ENCODE peak calls at places on chromosomes 1 and 21, in seven cellular contexts. Q, A, K, M, J, U and H are unnamed samples. For H3K4me1, the result is how much of the 10 kb centered on the place peaks cover.

GRCh38 chr1:52920791-52921291 is 699 bp downstream of the ECHDC2 start:
- DNase-seq in K (peak), A (peak), Q (no peak), J (peak), M (peak), U (peak), H (no peak)

GRCh38 chr21:29181799-29182470 is 51.5 kb downstream of the MAP3K7CL start:
- DNase-seq in M (peak), J (peak), A (no peak), U (no peak), Q (no peak), K (peak), H (peak)

GRCh38 chr1:207579436-207579799 is 65.5 kb upstream of the CR1L start:
- DNase-seq in M (peak), U (no peak), J (peak), A (peak), K (peak), Q (peak), H (peak)

GRCh38 chr21:42725416-42725930 is 72.1 kb downstream of the PDE9A start:
- DNase-seq in J (no peak), A (no peak), K (no peak), Q (no peak), M (no peak), U (no peak), H (no peak)

GRCh38 chr1:185170291-185170848 is 13.4 kb downstream of the SWT1 start:
- DNase-seq in K (peak), U (no peak), J (peak), A (peak), Q (peak), M (peak), H (peak)

GRCh38 chr1:198018529-198018928 is 101.4 kb downstream of the LHX9 start:
- DNase-seq in U (no peak), J (peak), Q (no peak), A (no peak), K (peak), M (peak), H (no peak)

GRCh38 chr1:234621657-234622335 is 11.8 kb upstream of the IRF2BP2 start:
- DNase-seq in J (no peak), K (peak), M (peak), U (peak), Q (no peak), A (no peak), H (no peak)

GRCh38 chr1:107135466-107135865 is 5.4 kb upstream of the NTNG1 start:
- DNase-seq in A (peak), J (peak), M (peak), U (no peak), K (peak), Q (peak), H (peak)

GRCh38 chr1:10171105-10171767 is 39.1 kb upstream of the KIF1B start:
- DNase-seq in U (no peak), K (no peak), A (no peak), Q (no peak), M (no peak), J (no peak), H (no peak)

GRCh38 chr1:162753001-162753658 is 37.4 kb upstream of the HSD17B7 start:
- DNase-seq in Q (no peak), K (no peak), J (no peak), A (no peak), U (no peak), M (no peak), H (no peak)

GRCh38 chr21:15894596-15894995 is 164.8 kb downstream of the USP25 start:
- DNase-seq in Q (no peak), U (no peak), K (peak), J (peak), M (peak), A (no peak), H (no peak)

GRCh38 chr1:21490774-21491482 is 18.3 kb upstream of the ALPL start:
- DNase-seq in U (no peak), K (peak), M (peak), J (peak), A (peak), Q (peak), H (peak)

GRCh38 chr1:175555266-175555665 is 188.1 kb downstream of the TNR start:
- DNase-seq in Q (no peak), J (no peak), K (peak), M (no peak), A (no peak), U (no peak), H (no peak)

GRCh38 chr1:168488153-168488552 is 55.6 kb downstream of the XCL2 start:
- DNase-seq in M (peak), U (peak), Q (no peak), J (peak), K (peak), A (no peak), H (peak)

GRCh38 chr21:36021251-36021837 is 39.0 kb downstream of the SETD4 start:
- DNase-seq in J (no peak), M (no peak), Q (no peak), K (no peak), U (no peak), A (no peak), H (no peak)

GRCh38 chr1:61227857-61228557 is 145.6 kb downstream of the NFIA start:
- DNase-seq in Q (no peak), K (no peak), A (no peak), U (no peak), M (no peak), J (no peak), H (no peak)

GRCh38 chr1:180256353-180257027 is 26.4 kb downstream of the LHX4 start:
- DNase-seq in A (no peak), U (no peak), K (no peak), J (no peak), M (no peak), Q (no peak), H (no peak)

GRCh38 chr1:47951026-47951425 is 46.2 kb downstream of the TRABD2B start:
- DNase-seq in A (no peak), Q (no peak), J (no peak), U (no peak), K (no peak), M (no peak), H (no peak)

GRCh38 chr21:21165063-21165645 is 166.9 kb downstream of the NCAM2 start:
- DNase-seq in A (no peak), U (no peak), M (peak), J (no peak), Q (no peak), K (peak), H (peak)

GRCh38 chr1:156106624-156107488 is 7.7 kb upstream of the LMNA start:
- DNase-seq in U (no peak), A (peak), M (peak), Q (peak), K (peak), J (peak), H (peak)

GRCh38 chr21:38794978-38795377 is 10.8 kb upstream of the ETS2 start:
- DNase-seq in A (no peak), M (no peak), Q (no peak), U (no peak), J (no peak), K (no peak), H (no peak)

GRCh38 chr1:151992345-151993083 is 1.1 kb downstream of the S100A10 start:
- DNase-seq in M (peak), A (peak), J (peak), K (peak), U (peak), Q (peak), H (peak)

GRCh38 chr1:27645071-27645415 is 10.1 kb upstream of the FGR start:
- DNase-seq in A (no peak), K (no peak), M (no peak), Q (no peak), J (no peak), U (no peak), H (no peak)

GRCh38 chr1:59057211-59057694 is 239.6 kb upstream of the FGGY start:
- DNase-seq in A (no peak), K (peak), M (peak), Q (peak), U (peak), J (peak), H (peak)

GRCh38 chr1:200180821-200181220 is 153.3 kb downstream of the NR5A2 start:
- DNase-seq in Q (no peak), U (no peak), A (no peak), K (peak), J (peak), M (peak), H (no peak)

GRCh38 chr1:15427280-15427666 is 11.0 kb upstream of the CTRC start:
- DNase-seq in K (no peak), A (no peak), U (no peak), M (no peak), J (no peak), Q (no peak), H (no peak)

GRCh38 chr1:6185635-6186382 is 5.7 kb upstream of the CHD5 start:
- DNase-seq in M (peak), J (peak), A (peak), Q (peak), U (no peak), K (peak), H (no peak)

GRCh38 chr1:238606457-238606856 is 715.7 kb upstream of the ZP4 start:
- DNase-seq in Q (no peak), K (peak), U (no peak), A (no peak), M (no peak), J (peak), H (no peak)

GRCh38 chr1:2948751-2949680 is 72.3 kb upstream of the ACTRT2 start:
- DNase-seq in U (peak), J (no peak), M (no peak), K (no peak), A (no peak), Q (no peak), H (peak)

DNA sequence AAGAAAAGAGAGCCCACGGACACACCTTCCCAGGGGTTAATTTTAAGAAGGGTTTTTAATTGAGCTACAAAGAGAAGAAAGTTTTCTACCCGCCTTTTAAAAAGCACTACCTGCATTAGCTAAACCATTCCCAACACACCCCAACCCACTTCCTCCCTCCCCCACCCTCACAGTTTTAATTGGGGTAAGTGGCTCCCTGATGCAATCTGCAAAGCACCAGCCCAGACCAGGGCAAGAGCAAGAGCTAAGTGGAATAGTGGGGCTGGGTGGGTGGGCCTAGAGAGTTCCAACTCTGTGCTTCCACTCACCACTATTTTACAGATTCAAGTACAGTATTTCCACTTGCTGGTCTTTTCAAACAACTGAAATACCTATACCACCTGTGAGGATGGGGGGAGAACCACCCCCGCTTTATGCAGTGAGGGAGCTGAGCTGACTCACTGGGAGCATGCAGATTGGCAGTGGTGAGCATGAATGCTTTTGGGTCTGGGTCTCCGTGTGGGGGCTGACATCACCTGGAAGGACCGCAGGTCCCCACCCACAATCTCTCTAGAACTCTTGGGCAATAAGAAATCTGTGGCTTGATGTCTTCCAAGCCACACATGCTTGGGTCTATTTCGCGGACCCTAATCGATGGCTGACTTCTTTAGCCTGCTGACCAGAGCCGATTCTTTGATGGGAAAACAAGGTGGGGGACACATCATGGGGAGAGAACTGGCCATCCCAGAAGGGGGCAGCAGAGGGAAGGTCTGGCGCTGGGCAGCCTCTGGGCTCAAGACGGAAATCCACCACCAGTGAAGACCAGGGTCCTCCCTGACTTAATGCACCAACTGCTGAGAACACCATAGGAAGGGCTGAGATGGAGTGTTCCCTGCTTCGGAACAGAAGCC is 95.5 kb downstream of the SSBP3 start:
- DNase-seq in M (peak), J (peak), K (peak), U (peak), Q (peak), A (peak), H (peak)
- H3K4me1 ChIP-seq in M (under half), J (under half), K (under half), U (half or more), Q (half or more), A (under half), H (under half)

DNA sequence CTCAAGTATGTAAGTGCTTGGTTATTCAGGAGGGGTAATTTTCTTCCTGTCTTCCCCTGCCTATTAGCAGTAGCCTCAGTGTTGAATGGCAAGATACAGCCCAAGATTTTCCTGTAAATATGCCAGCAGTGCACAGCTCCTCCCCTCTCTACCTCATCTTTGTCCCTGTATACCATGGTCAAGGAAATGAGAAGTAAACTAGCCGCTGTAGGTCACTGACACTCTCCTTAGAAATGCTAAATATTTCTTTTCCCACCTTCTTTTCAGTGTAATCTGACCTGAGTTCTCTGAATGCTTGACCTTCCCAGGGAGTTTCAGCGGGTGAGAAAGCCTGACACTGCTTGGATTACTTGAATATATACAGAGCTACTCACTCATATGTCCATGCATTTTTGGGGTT is 84.1 kb upstream of the ZNF326 start:
- DNase-seq in U (no peak), M (peak), A (peak), Q (peak), K (peak), J (peak), H (no peak)
- H3K4me1 ChIP-seq in U (half or more), M (under half), A (under half), Q (under half), K (half or more), J (under half), H (under half)

DNA sequence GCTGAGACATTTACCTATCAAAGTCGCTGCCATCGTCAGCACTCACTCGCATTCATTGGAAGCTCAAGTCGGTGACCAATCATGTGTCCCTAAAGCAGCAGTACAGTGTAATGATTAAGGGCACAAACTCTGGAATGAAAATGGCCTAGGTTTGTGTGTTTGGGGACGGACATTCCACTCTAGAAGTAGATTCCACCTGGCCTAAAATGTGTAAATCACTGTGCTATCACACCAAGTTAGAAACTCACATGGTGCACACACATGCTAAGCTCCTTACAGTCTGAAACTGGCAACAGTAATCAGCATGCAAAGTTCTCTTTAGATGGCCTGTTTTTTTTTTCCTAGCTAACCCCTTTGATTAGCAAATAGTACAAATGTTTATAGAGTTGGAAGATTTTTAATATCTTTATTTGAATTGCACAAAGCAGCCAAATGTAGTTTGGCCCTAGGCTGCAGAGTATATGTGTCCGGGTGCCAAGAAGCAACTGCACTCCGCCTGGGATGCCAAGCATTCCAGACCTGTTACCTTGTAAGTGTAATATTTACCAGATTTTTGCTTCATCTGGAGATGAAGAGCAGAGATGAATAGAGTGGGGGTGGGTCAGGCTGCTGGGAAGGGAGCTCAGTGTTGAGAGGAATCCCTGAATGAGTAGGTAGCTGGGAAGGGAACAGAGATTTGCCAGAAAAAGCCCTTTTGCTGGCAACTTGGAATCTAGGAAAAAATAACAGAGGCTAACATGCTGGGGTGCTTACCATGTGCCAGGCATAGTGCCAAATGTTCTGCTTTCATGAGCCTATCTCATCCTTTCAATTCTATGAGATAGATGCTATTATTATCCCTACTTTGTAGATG is 35.2 kb downstream of the TGFB2 start:
- DNase-seq in A (no peak), M (peak), Q (no peak), U (no peak), J (peak), K (peak), H (no peak)
- H3K4me1 ChIP-seq in A (under half), M (under half), Q (under half), U (under half), J (half or more), K (under half), H (under half)

DNA sequence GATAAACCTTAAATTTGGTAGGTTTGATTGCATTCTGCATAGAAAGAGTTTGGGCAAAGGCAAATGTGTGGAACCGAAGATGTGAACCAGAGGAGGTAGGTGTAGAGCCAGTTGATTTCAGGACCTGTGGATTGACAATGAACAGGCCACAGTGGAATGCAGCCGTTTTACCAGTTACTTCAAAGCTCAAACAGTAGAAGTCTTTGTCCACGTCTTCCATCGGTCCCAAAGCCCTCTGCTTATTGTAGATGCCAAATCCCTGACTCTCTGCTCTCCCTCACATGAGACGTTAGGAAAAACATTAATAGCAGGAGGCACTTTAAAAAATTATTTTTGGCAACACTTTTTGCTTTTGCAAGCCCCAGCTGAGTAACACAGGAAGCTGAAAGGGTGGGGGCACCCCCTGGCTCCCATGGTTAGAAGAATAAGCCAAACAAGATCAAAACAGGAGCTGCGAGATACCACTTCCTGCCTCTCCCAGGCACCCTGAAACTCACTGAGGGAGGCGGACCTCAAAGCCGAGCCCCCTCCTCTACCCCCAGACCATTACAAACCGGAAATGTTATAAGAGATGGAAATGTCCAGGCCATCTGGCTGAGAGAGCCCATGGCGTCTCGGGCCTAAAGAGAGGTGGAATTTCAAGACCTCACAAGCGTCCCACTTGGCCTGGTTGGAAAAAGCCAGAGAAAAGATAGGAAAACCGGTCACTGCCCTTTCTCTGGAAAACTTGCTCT is 13.5 kb downstream of the TRAF3IP3 start:
- DNase-seq in U (peak), Q (no peak), M (peak), K (peak), A (no peak), J (peak), H (peak)
- H3K4me1 ChIP-seq in U (under half), Q (under half), M (under half), K (under half), A (under half), J (under half), H (under half)

GRCh38 chr1:28905921-28906666 is 8.3 kb upstream of the EPB41 start:
- DNase-seq in A (no peak), Q (no peak), M (no peak), U (no peak), J (no peak), K (no peak), H (no peak)

GRCh38 chr1:28914228-28915035 is at the start of gene EPB41:
- DNase-seq in Q (peak), J (peak), A (peak), U (peak), K (peak), M (peak), H (peak)

GRCh38 chr1:28913786-28914227 is 562 bp upstream of the EPB41 start:
- DNase-seq in M (no peak), J (peak), U (no peak), A (no peak), Q (no peak), K (no peak), H (no peak)

GRCh38 chr1:28909198-28909597 is 5.2 kb upstream of the EPB41 start:
- DNase-seq in A (no peak), K (no peak), J (no peak), U (no peak), M (no peak), Q (no peak), H (no peak)

GRCh38 chr1:28910379-28911125 is 3.8 kb upstream of the EPB41 start:
- DNase-seq in A (no peak), J (no peak), K (no peak), M (no peak), Q (peak), U (no peak), H (no peak)
- H3K4me1 ChIP-seq in A (under half), J (under half), K (under half), M (under half), Q (under half), U (under half), H (under half)

DNA sequence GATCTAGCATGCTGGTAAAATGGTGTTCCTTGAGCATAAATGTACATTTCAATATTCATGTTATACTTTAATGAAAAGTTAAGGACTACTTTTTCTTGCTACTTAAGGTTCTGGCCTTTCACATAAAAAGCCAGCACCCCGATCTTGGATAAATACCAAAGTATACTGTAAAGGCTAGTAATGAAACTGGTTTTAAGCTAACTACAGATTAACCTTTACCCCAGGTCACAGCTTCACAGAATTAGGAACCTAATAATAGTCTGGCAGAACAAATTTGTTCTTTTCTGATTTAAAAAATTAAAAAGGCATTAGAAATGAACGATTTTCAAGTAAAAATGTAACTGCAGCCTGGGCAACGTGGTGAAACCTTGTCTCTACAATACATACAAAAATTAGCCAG is 23.5 kb downstream of the DIPK1A start:
- DNase-seq in K (no peak), U (no peak), A (no peak), J (peak), Q (no peak), M (no peak), H (no peak)
- H3K4me1 ChIP-seq in K (half or more), U (half or more), A (under half), J (under half), Q (under half), M (under half), H (under half)

GRCh38 chr1:51689643-51690042 is 72.8 kb downstream of the OSBPL9 start:
- DNase-seq in M (no peak), J (no peak), A (no peak), Q (no peak), K (no peak), U (no peak), H (no peak)

GRCh38 chr1:51690285-51690961 is 73.5 kb downstream of the OSBPL9 start:
- DNase-seq in Q (no peak), K (peak), J (peak), A (no peak), U (no peak), M (peak), H (no peak)

GRCh38 chr1:51691920-51692319 is 75.0 kb downstream of the OSBPL9 start:
- DNase-seq in J (no peak), M (no peak), Q (no peak), A (no peak), U (no peak), K (no peak), H (no peak)

GRCh38 chr1:51686450-51686849 is 69.6 kb downstream of the OSBPL9 start:
- DNase-seq in K (peak), J (peak), A (no peak), M (no peak), Q (no peak), U (no peak), H (no peak)

GRCh38 chr1:51689073-51689435 is 72.2 kb downstream of the OSBPL9 start:
- DNase-seq in K (no peak), Q (no peak), U (no peak), A (no peak), M (peak), J (no peak), H (no peak)
- H3K4me1 ChIP-seq in K (under half), Q (under half), U (half or more), A (under half), M (under half), J (under half), H (under half)